ENCODE peak calls at places on chromosomes 12 and 14, in six cellular contexts. U is mesendoderm, T is H9, S is neuronal stem cell, Z is trophoblast cell, E is mesenchymal stem cell. K is an unnamed sample.

GRCh38 chr12:46124848-46125619 is 134.7 kb upstream of the SCAF11 start:
- DNase-seq in S (peak; percentile 48), T (peak; percentile 64), E (peak; percentile 88), U (peak; percentile 91), Z (peak; percentile 79), K (peak; percentile 87)

GRCh38 chr12:105813201-105813600 is 325.6 kb downstream of the NUAK1 start:
- DNase-seq in T (no peak), S (peak; percentile 27), U (no peak), Z (no peak), E (peak; percentile 4), K (no peak)

GRCh38 chr12:52295663-52296062 is 4.3 kb upstream of the KRT81 start:
- DNase-seq in U (no peak), E (no peak), T (peak; percentile 8), S (no peak), Z (no peak), K (no peak)

GRCh38 chr12:130470969-130471368 is 133.3 kb downstream of the PIWIL1 start:
- DNase-seq in Z (no peak), T (no peak), S (no peak), E (no peak), U (no peak), K (no peak)

GRCh38 chr12:130977759-130978127 is 24.0 kb downstream of the ADGRD1 start:
- DNase-seq in T (no peak), S (no peak), Z (no peak), E (no peak), U (no peak), K (no peak)

GRCh38 chr14:21734457-21735074 is 60.9 kb upstream of the OR4E1 start:
- DNase-seq in S (peak; percentile 39), Z (peak; percentile 70), U (peak; percentile 45), E (peak; percentile 36), T (no peak), K (peak; percentile 39)

GRCh38 chr12:126212827-126213226 is 1147.6 kb downstream of the AACS start:
- DNase-seq in T (no peak), U (no peak), E (no peak), S (no peak), Z (no peak), K (no peak)

GRCh38 chr14:102203382-102203781 is 63.7 kb downstream of the WDR20 start:
- DNase-seq in T (no peak), E (no peak), S (no peak), U (no peak), Z (no peak), K (no peak)

GRCh38 chr12:19440019-19440858 is 947 bp downstream of the AEBP2 start:
- DNase-seq in T (peak; percentile 61), Z (peak; percentile 53), E (peak; percentile 75), S (peak; percentile 44), U (peak; percentile 66), K (peak; percentile 51)

GRCh38 chr12:80720516-80720915 is 3.8 kb downstream of the MYF5 start:
- DNase-seq in Z (no peak), E (no peak), U (no peak), T (no peak), S (no peak), K (no peak)

GRCh38 chr12:75087656-75088055 is 122.0 kb downstream of the KCNC2 start:
- DNase-seq in S (no peak), E (no peak), U (peak; percentile 18), Z (no peak), T (no peak), K (no peak)

GRCh38 chr14:77707724-77708408 is at the start of the genes ALKBH1 and SLIRP:
- DNase-seq in Z (peak; percentile 95), U (peak; percentile 92), S (peak; percentile 79), E (peak; percentile 90), T (peak; percentile 77), K (peak; percentile 72)
- H4K8ac ChIP-seq in Z (peak within 1 kb of the TSS; percentile 97), U (peak within 1 kb of the TSS; percentile 93), S (no peak within 1 kb of the TSS), E (peak within 1 kb of the TSS; percentile 96), T (no peak within 1 kb of the TSS), K (peak within 1 kb of the TSS; percentile 97)

GRCh38 chr12:122945047-122945592 is 21.1 kb downstream of the ABCB9 start:
- DNase-seq in E (no peak), S (no peak), T (no peak), Z (no peak), U (no peak), K (no peak)
- H3K4me2 ChIP-seq in E (no peak overlapping the region), S (no peak overlapping the region), T (no peak overlapping the region), Z (no peak overlapping the region), U (no peak overlapping the region), K (no peak overlapping the region)

GRCh38 chr14:39432179-39432618 is at the start of gene FBXO33:
- DNase-seq in T (peak; percentile 98), U (peak; percentile 98), S (peak; percentile 94), Z (peak; percentile 94), E (peak; percentile 97), K (peak; percentile 96)
- H4K8ac ChIP-seq in T (no peak within 1 kb of the TSS), U (no peak within 1 kb of the TSS), S (no peak within 1 kb of the TSS), Z (peak within 1 kb of the TSS; percentile 98), E (peak within 1 kb of the TSS; percentile 71), K (peak within 1 kb of the TSS; percentile 66)

DNA sequence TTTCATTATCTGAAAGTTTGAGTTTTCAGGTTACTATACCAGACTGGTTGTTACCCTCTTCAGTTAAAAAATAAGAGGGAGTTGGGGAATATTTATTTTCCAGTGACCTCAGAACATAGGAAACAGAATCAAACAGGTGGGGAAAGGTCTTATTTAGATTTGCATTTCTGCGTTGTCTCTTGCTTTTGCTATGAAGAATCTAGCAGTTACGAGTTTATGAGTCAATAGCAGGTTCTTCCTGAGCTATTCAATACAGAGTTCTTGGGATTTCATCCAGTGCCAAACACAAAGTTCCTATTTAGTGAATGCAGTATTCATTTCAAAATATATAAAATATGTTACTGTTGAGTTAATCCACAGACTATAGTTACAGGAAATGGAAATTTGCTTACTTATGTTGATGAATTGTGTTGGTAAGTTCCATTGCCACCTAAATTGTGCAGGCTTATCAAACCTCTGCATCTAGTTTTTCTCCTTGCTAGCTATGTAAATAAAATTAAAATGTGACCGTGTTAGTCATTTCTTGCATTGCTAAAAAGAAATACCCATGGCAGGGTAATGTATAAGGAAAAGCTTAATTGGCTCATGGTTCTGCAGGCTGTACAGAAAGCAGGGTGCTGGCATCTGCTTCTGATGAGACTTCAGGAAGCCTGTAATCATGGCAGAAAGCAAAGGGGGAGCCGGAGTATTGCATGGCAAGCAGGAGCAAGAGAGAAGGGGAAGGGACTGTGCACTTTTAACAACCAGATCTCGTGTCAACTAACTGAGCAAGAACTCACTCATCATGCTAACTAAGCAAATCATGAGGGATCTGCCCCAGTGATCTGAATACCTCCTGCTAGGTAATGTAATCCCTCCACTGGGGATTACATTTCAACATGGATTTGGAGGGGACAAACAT is 110.2 kb downstream of the KTN1 start:
- DNase-seq in S (no peak), Z (no peak), T (no peak), U (peak; percentile 22), E (no peak), K (no peak)
- H3K4me2 ChIP-seq in S (no peak overlapping the region), Z (no peak overlapping the region), T (no peak overlapping the region), U (no peak overlapping the region), E (no peak overlapping the region), K (no peak overlapping the region)

GRCh38 chr12:8080131-8080530 is 1.9 kb upstream of the NECAP1 start:
- DNase-seq in S (no peak), Z (no peak), E (no peak), T (no peak), U (no peak), K (no peak)

GRCh38 chr12:8081921-8082577 is at the start of gene NECAP1:
- DNase-seq in U (peak; percentile 98), T (peak; percentile 99), S (peak; percentile 92), E (peak; percentile 98), Z (peak; percentile 99), K (peak; percentile 97)

GRCh38 chr12:8078916-8079315 is 3.2 kb upstream of the NECAP1 start:
- DNase-seq in E (no peak), U (no peak), S (no peak), Z (no peak), T (no peak), K (no peak)

GRCh38 chr12:8078400-8078799 is 3.7 kb upstream of the NECAP1 start:
- DNase-seq in U (peak; percentile 68), S (peak; percentile 18), Z (peak; percentile 23), E (peak; percentile 78), T (peak; percentile 62), K (peak; percentile 87)

GRCh38 chr12:8081228-8081920 is 700 bp upstream of the NECAP1 start:
- DNase-seq in Z (no peak), E (peak; percentile 17), S (no peak), T (no peak), U (no peak), K (no peak)
- H4K8ac ChIP-seq in Z (peak overlapping the region; percentile 92), E (peak overlapping the region; percentile 98), S (no peak overlapping the region), T (no peak overlapping the region), U (no peak overlapping the region), K (peak overlapping the region; percentile 89)

GRCh38 chr12:92186038-92186470 is 40.4 kb upstream of the BTG1 start:
- DNase-seq in T (no peak), S (no peak), E (no peak), U (no peak), Z (no peak), K (no peak)
- H3K4me2 ChIP-seq in T (no peak overlapping the region), S (no peak overlapping the region), E (no peak overlapping the region), U (no peak overlapping the region), Z (no peak overlapping the region), K (no peak overlapping the region)

GRCh38 chr14:99382071-99382640 is 98.5 kb downstream of the SETD3 start:
- DNase-seq in Z (peak; percentile 51), S (no peak), E (no peak), U (no peak), T (no peak), K (no peak)

GRCh38 chr14:99384446-99385417 is 95.9 kb downstream of the SETD3 start:
- DNase-seq in E (no peak), Z (no peak), S (no peak), U (no peak), T (no peak), K (no peak)

GRCh38 chr14:99381688-99382060 is 99.0 kb downstream of the SETD3 start:
- DNase-seq in T (no peak), U (no peak), S (no peak), Z (no peak), E (no peak), K (no peak)

GRCh38 chr14:99382781-99383456 is 97.7 kb downstream of the SETD3 start:
- DNase-seq in E (peak; percentile 62), T (no peak), S (no peak), U (no peak), Z (peak; percentile 90), K (peak; percentile 77)

GRCh38 chr14:99383457-99384428 is 96.9 kb downstream of the SETD3 start:
- DNase-seq in Z (no peak), S (no peak), T (no peak), U (no peak), E (no peak), K (no peak)
- H4K8ac ChIP-seq in Z (no peak overlapping the region), S (no peak overlapping the region), T (no peak overlapping the region), U (no peak overlapping the region), E (no peak overlapping the region), K (no peak overlapping the region)

GRCh38 chr12:132804426-132804861 is 24.2 kb downstream of the GOLGA3 start:
- DNase-seq in E (no peak), U (peak; percentile 23), S (no peak), T (peak; percentile 83), Z (no peak), K (no peak)
- H3K4me2 ChIP-seq in E (no peak overlapping the region), U (no peak overlapping the region), S (no peak overlapping the region), T (no peak overlapping the region), Z (no peak overlapping the region), K (no peak overlapping the region)

K was measured in IMR-90.